ENCODE peak calls at places on chromosomes 2 and 18, in four cellular contexts. E is WTC11, Q is K562, Y is GM12878. S is an unnamed sample.

GRCh38 chr2:75003276-75003675 is 44.8 kb downstream of the POLE4 start:
- DNase-seq in E (no peak), Q (no peak), Y (no peak), S (peak)

GRCh38 chr18:22108674-22109073 is 60.7 kb upstream of the GATA6 start:
- DNase-seq in Y (no peak), E (peak), Q (no peak), S (peak)

GRCh38 chr2:102186676-102187190 is at the start of gene IL1RL2:
- DNase-seq in E (no peak), Q (no peak), Y (no peak), S (no peak)

GRCh38 chr2:164014068-164014577 is 278.3 kb upstream of the FIGN start:
- DNase-seq in Q (no peak), Y (no peak), E (no peak), S (no peak)

GRCh38 chr2:95056461-95057459 is 31.3 kb downstream of the MAL start:
- DNase-seq in Q (no peak), Y (no peak), E (no peak), S (peak)

GRCh38 chr2:23691576-23691975 is 235.3 kb downstream of the ATAD2B start:
- DNase-seq in E (no peak), Y (no peak), Q (no peak), S (no peak)

GRCh38 chr18:25349131-25349925 is 2.6 kb downstream of the ZNF521 start:
- DNase-seq in Q (no peak), E (peak), Y (no peak), S (no peak)

GRCh38 chr2:161250864-161251436 is 57.3 kb upstream of the PSMD14 start:
- DNase-seq in E (no peak), Y (no peak), Q (peak), S (peak)

GRCh38 chr2:209423562-209424541 is at the start of gene MAP2:
- DNase-seq in Q (peak), E (peak), Y (no peak), S (peak)

GRCh38 chr2:209425082-209426071 is 1.5 kb downstream of the MAP2 start:
- DNase-seq in E (no peak), Q (no peak), Y (no peak), S (peak)

GRCh38 chr2:209426432-209426831 is 2.6 kb downstream of the MAP2 start:
- DNase-seq in E (no peak), Q (no peak), Y (no peak), S (no peak)

GRCh38 chr2:209416913-209417312 is 6.9 kb upstream of the MAP2 start:
- DNase-seq in Q (no peak), Y (no peak), E (no peak), S (no peak)

DNA sequence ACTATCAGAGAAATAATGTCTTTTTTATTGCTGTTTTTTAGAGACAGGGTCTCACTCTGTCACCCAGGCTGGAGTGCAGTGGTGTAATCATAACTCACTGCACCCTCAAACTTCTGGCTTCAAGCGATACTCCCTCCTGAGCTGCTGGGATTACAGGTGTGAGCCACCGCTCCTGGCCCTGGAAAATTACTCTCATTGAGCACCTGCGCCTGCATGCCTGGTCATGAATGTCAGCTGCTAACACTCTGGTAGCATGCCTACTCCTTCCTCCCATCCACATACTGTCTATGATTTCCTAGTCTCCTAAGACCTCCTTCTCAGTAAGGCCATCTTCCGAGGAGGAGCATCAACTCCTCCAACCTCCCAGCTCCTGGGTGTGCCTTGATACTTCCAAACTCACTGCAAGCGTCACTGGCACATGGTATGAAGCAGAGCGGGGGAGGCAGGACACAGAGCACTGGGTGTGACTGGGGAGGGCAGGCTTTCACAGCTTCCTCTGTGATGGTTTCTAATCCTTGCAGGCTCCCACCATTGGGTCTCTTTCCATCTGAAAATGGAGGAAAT is 1.6 kb upstream of the MAP2 start:
- DNase-seq in E (no peak), Y (no peak), Q (no peak), S (no peak)
- TF ChIP-seq TCF7 in E (no peak), Y (no peak), Q (no peak), S (no peak)

GRCh38 chr2:112597537-112598322 is 13.3 kb downstream of the CHCHD5 start:
- DNase-seq in E (no peak), Y (no peak), Q (no peak), S (no peak)
- TF ChIP-seq TCF7 in E (no peak), Y (no peak), Q (no peak), S (no peak)

GRCh38 chr18:1047406-1047805 is 142.7 kb downstream of the ADCYAP1 start:
- DNase-seq in Q (no peak), Y (no peak), E (no peak), S (no peak)
- TF ChIP-seq TCF7 in Q (no peak), Y (no peak), E (no peak), S (no peak)

DNA sequence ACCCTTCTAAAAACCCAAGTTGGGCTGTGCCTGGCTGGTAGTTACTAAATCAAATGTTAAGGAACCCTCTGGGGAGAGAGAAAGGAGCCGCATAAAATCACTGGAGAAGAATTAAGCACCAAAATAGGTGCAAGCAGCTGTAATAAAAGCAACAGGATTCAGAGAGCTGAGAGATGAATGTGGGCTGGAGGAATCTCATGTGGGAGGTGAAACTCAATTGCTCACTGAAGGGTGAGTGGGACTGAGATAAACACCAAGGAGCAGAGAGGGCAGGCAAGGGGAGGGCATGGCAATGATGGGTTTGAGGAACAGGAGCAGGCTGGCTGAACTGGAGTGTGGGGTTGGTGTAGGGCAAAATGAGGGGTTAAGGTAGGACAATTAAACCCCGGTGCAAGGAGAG is 10.3 kb downstream of the PLB1 start:
- DNase-seq in Y (no peak), Q (no peak), E (no peak), S (no peak)
- TF ChIP-seq TCF7 in Y (no peak), Q (no peak), E (no peak), S (no peak)

DNA sequence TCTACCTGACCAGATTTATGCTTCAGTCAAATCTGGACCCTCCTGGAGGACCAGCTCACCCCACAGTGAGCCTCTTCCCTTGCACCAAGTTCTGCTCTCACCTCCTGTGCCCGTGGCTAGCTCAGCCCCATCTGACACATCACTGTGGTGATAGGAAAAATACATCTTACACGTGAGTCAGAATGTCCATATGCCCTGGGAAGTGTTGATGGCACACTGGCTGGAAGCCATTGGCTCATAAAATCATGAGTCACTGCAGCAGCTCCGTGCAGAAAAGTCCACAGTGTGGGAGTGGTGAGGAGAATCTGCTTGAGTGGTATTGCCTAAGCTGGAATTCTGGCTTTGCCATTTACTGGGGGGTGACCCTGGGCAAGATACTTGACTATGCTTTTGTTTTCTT is 42.6 kb upstream of the RAPGEF4 start:
- DNase-seq in E (no peak), Q (no peak), Y (no peak), S (peak)
- TF ChIP-seq TCF7 in E (no peak), Q (no peak), Y (no peak), S (no peak)

GRCh38 chr2:221571108-221571390 is 1.1 kb downstream of the EPHA4 start:
- DNase-seq in E (no peak), Y (no peak), Q (no peak), S (no peak)
- TF ChIP-seq TCF7 in E (no peak), Y (no peak), Q (no peak), S (no peak)

DNA sequence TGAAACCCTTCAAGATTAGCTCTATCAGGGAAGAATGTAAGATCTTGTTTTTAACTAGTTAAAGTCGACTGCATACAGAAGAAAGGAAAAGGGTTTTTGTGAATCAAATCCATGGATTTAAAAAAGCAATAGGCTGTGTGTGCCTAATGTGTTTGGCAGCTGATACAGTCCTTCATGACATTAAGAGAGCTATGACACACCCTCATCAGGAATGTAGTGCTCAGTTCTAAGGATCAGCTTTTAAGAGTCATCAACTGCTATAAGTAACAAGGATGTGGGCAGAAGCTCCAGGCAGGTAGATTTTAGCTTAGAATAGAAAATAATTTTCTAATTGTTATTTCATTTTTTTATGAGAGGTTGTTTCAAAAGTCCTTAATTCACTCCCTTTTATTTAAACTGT is 52.9 kb downstream of the PPP1R1C start:
- DNase-seq in Y (no peak), Q (no peak), E (no peak), S (no peak)
- TF ChIP-seq TCF7 in Y (no peak), Q (no peak), E (no peak), S (no peak)

S was measured in HepG2.